ENCODE peak calls at places on chromosomes 1 and 21, in five cellular contexts. One of them, this sample, is unnamed.

GRCh38 chr1:66809736-66810326 is 8.8 kb upstream of the INSL5 start:
- DNase-seq in stimulated activated CD4-positive, alpha-beta T cell treated with anti-CD3 and anti-CD28 coated beads, Interleukin-4, amount 100 ng/mL, for 48 hours: no peak
- DNase-seq in NCI-H2029 treated with DMSO at 0.1 percent for 48 hours: no peak
- DNase-seq in HT1080: peak; percentile 29
- DNase-seq in left ventricle myocardium inferior: no peak
- DNase-seq in this sample: no peak

GRCh38 chr1:174652496-174653280 is 204.9 kb downstream of the GPR52 start:
- DNase-seq in stimulated activated CD4-positive, alpha-beta T cell treated with anti-CD3 and anti-CD28 coated beads, Interleukin-4, amount 100 ng/mL, for 48 hours: no peak
- DNase-seq in NCI-H2029 treated with DMSO at 0.1 percent for 48 hours: no peak
- DNase-seq in HT1080: no peak
- DNase-seq in left ventricle myocardium inferior: no peak
- DNase-seq in this sample: peak; percentile 46

GRCh38 chr1:24566266-24566867 is 10.5 kb downstream of the NCMAP start:
- DNase-seq in stimulated activated CD4-positive, alpha-beta T cell treated with anti-CD3 and anti-CD28 coated beads, Interleukin-4, amount 100 ng/mL, for 48 hours: no peak
- DNase-seq in NCI-H2029 treated with DMSO at 0.1 percent for 48 hours: no peak
- DNase-seq in HT1080: peak; percentile 76
- DNase-seq in left ventricle myocardium inferior: no peak
- DNase-seq in this sample: no peak

GRCh38 chr1:18234790-18235242 is 127.2 kb downstream of the IGSF21 start:
- DNase-seq in stimulated activated CD4-positive, alpha-beta T cell treated with anti-CD3 and anti-CD28 coated beads, Interleukin-4, amount 100 ng/mL, for 48 hours: peak; percentile 2
- DNase-seq in NCI-H2029 treated with DMSO at 0.1 percent for 48 hours: peak; percentile 16
- DNase-seq in HT1080: peak; percentile 66
- DNase-seq in left ventricle myocardium inferior: no peak
- DNase-seq in this sample: peak; percentile 84

GRCh38 chr21:17726047-17726446 is 93.1 kb downstream of the C21orf91 start:
- DNase-seq in stimulated activated CD4-positive, alpha-beta T cell treated with anti-CD3 and anti-CD28 coated beads, Interleukin-4, amount 100 ng/mL, for 48 hours: no peak
- DNase-seq in NCI-H2029 treated with DMSO at 0.1 percent for 48 hours: no peak
- DNase-seq in HT1080: no peak
- DNase-seq in left ventricle myocardium inferior: no peak
- DNase-seq in this sample: no peak

GRCh38 chr1:80218112-80218511 is 1211.6 kb upstream of the ADGRL4 start:
- DNase-seq in stimulated activated CD4-positive, alpha-beta T cell treated with anti-CD3 and anti-CD28 coated beads, Interleukin-4, amount 100 ng/mL, for 48 hours: no peak
- DNase-seq in NCI-H2029 treated with DMSO at 0.1 percent for 48 hours: peak; percentile 45
- DNase-seq in HT1080: peak; percentile 33
- DNase-seq in left ventricle myocardium inferior: no peak
- DNase-seq in this sample: no peak

GRCh38 chr1:7372477-7373120 is 398.5 kb upstream of the VAMP3 start:
- DNase-seq in stimulated activated CD4-positive, alpha-beta T cell treated with anti-CD3 and anti-CD28 coated beads, Interleukin-4, amount 100 ng/mL, for 48 hours: no peak
- DNase-seq in NCI-H2029 treated with DMSO at 0.1 percent for 48 hours: peak; percentile 51
- DNase-seq in HT1080: no peak
- DNase-seq in left ventricle myocardium inferior: no peak
- DNase-seq in this sample: no peak

GRCh38 chr1:178172939-178173338 is 79.0 kb downstream of the RASAL2 start:
- DNase-seq in stimulated activated CD4-positive, alpha-beta T cell treated with anti-CD3 and anti-CD28 coated beads, Interleukin-4, amount 100 ng/mL, for 48 hours: no peak
- DNase-seq in NCI-H2029 treated with DMSO at 0.1 percent for 48 hours: no peak
- DNase-seq in HT1080: peak; percentile 94
- DNase-seq in left ventricle myocardium inferior: no peak
- DNase-seq in this sample: no peak

GRCh38 chr1:239428311-239428710 is 41.9 kb downstream of the CHRM3 start:
- DNase-seq in stimulated activated CD4-positive, alpha-beta T cell treated with anti-CD3 and anti-CD28 coated beads, Interleukin-4, amount 100 ng/mL, for 48 hours: no peak
- DNase-seq in NCI-H2029 treated with DMSO at 0.1 percent for 48 hours: no peak
- DNase-seq in HT1080: no peak
- DNase-seq in left ventricle myocardium inferior: no peak
- DNase-seq in this sample: no peak

GRCh38 chr1:32197837-32198236 is 2.6 kb upstream of the CCDC28B start:
- DNase-seq in stimulated activated CD4-positive, alpha-beta T cell treated with anti-CD3 and anti-CD28 coated beads, Interleukin-4, amount 100 ng/mL, for 48 hours: no peak
- DNase-seq in NCI-H2029 treated with DMSO at 0.1 percent for 48 hours: no peak
- DNase-seq in HT1080: no peak
- DNase-seq in left ventricle myocardium inferior: no peak
- DNase-seq in this sample: no peak

GRCh38 chr1:63010898-63011660 is 227.1 kb downstream of the ATG4C start:
- DNase-seq in stimulated activated CD4-positive, alpha-beta T cell treated with anti-CD3 and anti-CD28 coated beads, Interleukin-4, amount 100 ng/mL, for 48 hours: no peak
- DNase-seq in NCI-H2029 treated with DMSO at 0.1 percent for 48 hours: no peak
- DNase-seq in HT1080: no peak
- DNase-seq in left ventricle myocardium inferior: no peak
- DNase-seq in this sample: no peak

GRCh38 chr1:166166701-166167394 is at the start of gene FAM78B:
- DNase-seq in stimulated activated CD4-positive, alpha-beta T cell treated with anti-CD3 and anti-CD28 coated beads, Interleukin-4, amount 100 ng/mL, for 48 hours: peak; percentile 48
- DNase-seq in NCI-H2029 treated with DMSO at 0.1 percent for 48 hours: no peak
- DNase-seq in HT1080: peak; percentile 63
- DNase-seq in left ventricle myocardium inferior: peak; percentile 84
- DNase-seq in this sample: peak; percentile 81

GRCh38 chr1:207873055-207873890 is 37.7 kb downstream of the CD34 start:
- DNase-seq in stimulated activated CD4-positive, alpha-beta T cell treated with anti-CD3 and anti-CD28 coated beads, Interleukin-4, amount 100 ng/mL, for 48 hours: no peak
- DNase-seq in NCI-H2029 treated with DMSO at 0.1 percent for 48 hours: no peak
- DNase-seq in HT1080: no peak
- DNase-seq in left ventricle myocardium inferior: no peak
- DNase-seq in this sample: no peak

GRCh38 chr1:171472183-171472647 is 13.1 kb upstream of the PRRC2C start:
- DNase-seq in stimulated activated CD4-positive, alpha-beta T cell treated with anti-CD3 and anti-CD28 coated beads, Interleukin-4, amount 100 ng/mL, for 48 hours: no peak
- DNase-seq in NCI-H2029 treated with DMSO at 0.1 percent for 48 hours: no peak
- DNase-seq in HT1080: no peak
- DNase-seq in left ventricle myocardium inferior: no peak
- DNase-seq in this sample: no peak

GRCh38 chr1:72285074-72285425 is 2.7 kb upstream of the NEGR1 start:
- DNase-seq in stimulated activated CD4-positive, alpha-beta T cell treated with anti-CD3 and anti-CD28 coated beads, Interleukin-4, amount 100 ng/mL, for 48 hours: no peak
- DNase-seq in NCI-H2029 treated with DMSO at 0.1 percent for 48 hours: no peak
- DNase-seq in HT1080: no peak
- DNase-seq in left ventricle myocardium inferior: no peak
- DNase-seq in this sample: no peak

GRCh38 chr1:175188936-175189335 is 3.6 kb downstream of the KIAA0040 start:
- DNase-seq in stimulated activated CD4-positive, alpha-beta T cell treated with anti-CD3 and anti-CD28 coated beads, Interleukin-4, amount 100 ng/mL, for 48 hours: no peak
- DNase-seq in NCI-H2029 treated with DMSO at 0.1 percent for 48 hours: no peak
- DNase-seq in HT1080: no peak
- DNase-seq in left ventricle myocardium inferior: no peak
- DNase-seq in this sample: no peak

GRCh38 chr1:247415423-247416361 is at the start of gene NLRP3:
- DNase-seq in stimulated activated CD4-positive, alpha-beta T cell treated with anti-CD3 and anti-CD28 coated beads, Interleukin-4, amount 100 ng/mL, for 48 hours: no peak
- DNase-seq in NCI-H2029 treated with DMSO at 0.1 percent for 48 hours: no peak
- DNase-seq in HT1080: peak; percentile 87
- DNase-seq in left ventricle myocardium inferior: peak; percentile 36
- DNase-seq in this sample: peak; percentile 41

GRCh38 chr1:17984510-17985085 is 123.0 kb upstream of the IGSF21 start:
- DNase-seq in stimulated activated CD4-positive, alpha-beta T cell treated with anti-CD3 and anti-CD28 coated beads, Interleukin-4, amount 100 ng/mL, for 48 hours: peak; percentile 23
- DNase-seq in NCI-H2029 treated with DMSO at 0.1 percent for 48 hours: no peak
- DNase-seq in HT1080: peak; percentile 33
- DNase-seq in left ventricle myocardium inferior: no peak
- DNase-seq in this sample: peak; percentile 51

GRCh38 chr1:170623171-170623570 is 40.8 kb upstream of the PRRX1 start:
- DNase-seq in stimulated activated CD4-positive, alpha-beta T cell treated with anti-CD3 and anti-CD28 coated beads, Interleukin-4, amount 100 ng/mL, for 48 hours: no peak
- DNase-seq in NCI-H2029 treated with DMSO at 0.1 percent for 48 hours: no peak
- DNase-seq in HT1080: peak; percentile 91
- DNase-seq in left ventricle myocardium inferior: no peak
- DNase-seq in this sample: no peak

GRCh38 chr1:21906173-21907078 is 30.7 kb downstream of the HSPG2 start:
- DNase-seq in stimulated activated CD4-positive, alpha-beta T cell treated with anti-CD3 and anti-CD28 coated beads, Interleukin-4, amount 100 ng/mL, for 48 hours: no peak
- DNase-seq in NCI-H2029 treated with DMSO at 0.1 percent for 48 hours: no peak
- DNase-seq in HT1080: no peak
- DNase-seq in left ventricle myocardium inferior: peak; percentile 88
- DNase-seq in this sample: no peak

GRCh38 chr21:31447477-31447876 is 103.4 kb upstream of the TIAM1 start:
- DNase-seq in stimulated activated CD4-positive, alpha-beta T cell treated with anti-CD3 and anti-CD28 coated beads, Interleukin-4, amount 100 ng/mL, for 48 hours: no peak
- DNase-seq in NCI-H2029 treated with DMSO at 0.1 percent for 48 hours: no peak
- DNase-seq in HT1080: no peak
- DNase-seq in left ventricle myocardium inferior: no peak
- DNase-seq in this sample: no peak

GRCh38 chr1:27301582-27302199 is 20.3 kb upstream of the TMEM222 start:
- DNase-seq in stimulated activated CD4-positive, alpha-beta T cell treated with anti-CD3 and anti-CD28 coated beads, Interleukin-4, amount 100 ng/mL, for 48 hours: no peak
- DNase-seq in NCI-H2029 treated with DMSO at 0.1 percent for 48 hours: peak; percentile 51
- DNase-seq in HT1080: no peak
- DNase-seq in left ventricle myocardium inferior: no peak
- DNase-seq in this sample: peak; percentile 57

GRCh38 chr1:18603212-18603852 is 27.3 kb upstream of the PAX7 start:
- DNase-seq in stimulated activated CD4-positive, alpha-beta T cell treated with anti-CD3 and anti-CD28 coated beads, Interleukin-4, amount 100 ng/mL, for 48 hours: no peak
- DNase-seq in NCI-H2029 treated with DMSO at 0.1 percent for 48 hours: no peak
- DNase-seq in HT1080: no peak
- DNase-seq in left ventricle myocardium inferior: no peak
- DNase-seq in this sample: no peak

GRCh38 chr1:50959303-50959912 is 659 bp downstream of the FAF1 start:
- DNase-seq in stimulated activated CD4-positive, alpha-beta T cell treated with anti-CD3 and anti-CD28 coated beads, Interleukin-4, amount 100 ng/mL, for 48 hours: no peak
- DNase-seq in NCI-H2029 treated with DMSO at 0.1 percent for 48 hours: peak; percentile 57
- DNase-seq in HT1080: peak; percentile 37
- DNase-seq in left ventricle myocardium inferior: no peak
- DNase-seq in this sample: no peak

GRCh38 chr1:204462229-204462561 is 32.4 kb downstream of the PIK3C2B start:
- DNase-seq in stimulated activated CD4-positive, alpha-beta T cell treated with anti-CD3 and anti-CD28 coated beads, Interleukin-4, amount 100 ng/mL, for 48 hours: no peak
- DNase-seq in NCI-H2029 treated with DMSO at 0.1 percent for 48 hours: no peak
- DNase-seq in HT1080: no peak
- DNase-seq in left ventricle myocardium inferior: no peak
- DNase-seq in this sample: no peak

GRCh38 chr1:225670356-225670755 is 17.4 kb upstream of the ENAH start:
- DNase-seq in stimulated activated CD4-positive, alpha-beta T cell treated with anti-CD3 and anti-CD28 coated beads, Interleukin-4, amount 100 ng/mL, for 48 hours: no peak
- DNase-seq in NCI-H2029 treated with DMSO at 0.1 percent for 48 hours: no peak
- DNase-seq in HT1080: no peak
- DNase-seq in left ventricle myocardium inferior: no peak
- DNase-seq in this sample: no peak

GRCh38 chr1:17239420-17239819 is 9.5 kb upstream of the PADI3 start:
- DNase-seq in stimulated activated CD4-positive, alpha-beta T cell treated with anti-CD3 and anti-CD28 coated beads, Interleukin-4, amount 100 ng/mL, for 48 hours: no peak
- DNase-seq in NCI-H2029 treated with DMSO at 0.1 percent for 48 hours: no peak
- DNase-seq in HT1080: peak; percentile 90
- DNase-seq in left ventricle myocardium inferior: no peak
- DNase-seq in this sample: peak; percentile 87

GRCh38 chr21:37484535-37485474 is 118.2 kb downstream of the DYRK1A start:
- DNase-seq in stimulated activated CD4-positive, alpha-beta T cell treated with anti-CD3 and anti-CD28 coated beads, Interleukin-4, amount 100 ng/mL, for 48 hours: no peak
- DNase-seq in NCI-H2029 treated with DMSO at 0.1 percent for 48 hours: no peak
- DNase-seq in HT1080: no peak
- DNase-seq in left ventricle myocardium inferior: no peak
- DNase-seq in this sample: no peak

GRCh38 chr1:68120136-68120791 is 69.8 kb upstream of the DIRAS3 start:
- DNase-seq in stimulated activated CD4-positive, alpha-beta T cell treated with anti-CD3 and anti-CD28 coated beads, Interleukin-4, amount 100 ng/mL, for 48 hours: peak; percentile 9
- DNase-seq in NCI-H2029 treated with DMSO at 0.1 percent for 48 hours: peak; percentile 70
- DNase-seq in HT1080: peak; percentile 73
- DNase-seq in left ventricle myocardium inferior: no peak
- DNase-seq in this sample: peak; percentile 60

GRCh38 chr1:53465023-53465957 is 6.1 kb downstream of the DMRTB1 start:
- DNase-seq in stimulated activated CD4-positive, alpha-beta T cell treated with anti-CD3 and anti-CD28 coated beads, Interleukin-4, amount 100 ng/mL, for 48 hours: no peak
- DNase-seq in NCI-H2029 treated with DMSO at 0.1 percent for 48 hours: no peak
- DNase-seq in HT1080: no peak
- DNase-seq in left ventricle myocardium inferior: no peak
- DNase-seq in this sample: no peak

GRCh38 chr1:31792541-31792940 is 23.3 kb downstream of the SPOCD1 start:
- DNase-seq in stimulated activated CD4-positive, alpha-beta T cell treated with anti-CD3 and anti-CD28 coated beads, Interleukin-4, amount 100 ng/mL, for 48 hours: no peak
- DNase-seq in NCI-H2029 treated with DMSO at 0.1 percent for 48 hours: no peak
- DNase-seq in HT1080: no peak
- DNase-seq in left ventricle myocardium inferior: no peak
- DNase-seq in this sample: no peak

GRCh38 chr1:152313319-152313801 is 11.7 kb downstream of the FLG start:
- DNase-seq in stimulated activated CD4-positive, alpha-beta T cell treated with anti-CD3 and anti-CD28 coated beads, Interleukin-4, amount 100 ng/mL, for 48 hours: no peak
- DNase-seq in NCI-H2029 treated with DMSO at 0.1 percent for 48 hours: no peak
- DNase-seq in HT1080: no peak
- DNase-seq in left ventricle myocardium inferior: no peak
- DNase-seq in this sample: no peak

This sample was measured in H9.